ENCODE peak calls at places on chromosomes 16 and 17, in seven cellular contexts. O is astrocyte of the spinal cord; E is stimulated activated CD4-positive, alpha-beta T cell treated with anti-CD3 and anti-CD28 coated beads, Interleukin-2, amount 100 ng/mL, for 48 hours; Q is stimulated activated CD8-positive, alpha-beta memory T cell treated with anti-CD3 and anti-CD28 coated beads, Interleukin-7, amount 100 ng/mL, for 1 hour; N is T-helper 2 cell; F is activated T-cell treated with anti-CD3 and anti-CD28 coated beads, Interleukin-2, amount 50 U/mL, for 24 hours; X is stimulated activated effector memory CD8-positive, alpha-beta T cell treated with anti-CD3 and anti-CD28 coated beads, Interleukin-12 subunit alpha, Interleukin-12 subunit beta, amount 100 ng/mL, for 72 hours. L is an unnamed sample.

GRCh38 chr17:45667591-45668171 is 116.4 kb upstream of the CRHR1 start:
- DNase-seq in Q (no peak), F (no peak), E (no peak), O (no peak), N (no peak), X (no peak), L (no peak)

GRCh38 chr16:50354629-50355456 is 13.9 kb downstream of the BRD7 start:
- DNase-seq in E (no peak), O (no peak), X (no peak), F (no peak), Q (no peak), N (peak), L (peak)

GRCh38 chr17:80922580-80923160 is 69.0 kb upstream of the CHMP6 start:
- DNase-seq in O (no peak), F (no peak), X (no peak), N (no peak), Q (no peak), E (no peak), L (no peak)

GRCh38 chr16:47519037-47519436 is 57.9 kb downstream of the PHKB start:
- DNase-seq in X (no peak), O (no peak), F (no peak), E (no peak), N (no peak), Q (no peak), L (no peak)

GRCh38 chr17:50916708-50917417 is 50.7 kb upstream of the TOB1 start:
- DNase-seq in O (no peak), F (no peak), E (no peak), Q (no peak), X (no peak), N (no peak), L (no peak)

GRCh38 chr17:6546069-6546718 is 10.2 kb downstream of the PITPNM3 start:
- DNase-seq in O (peak), X (no peak), E (no peak), N (no peak), Q (no peak), F (no peak), L (peak)

GRCh38 chr16:12426122-12426521 is 377.6 kb downstream of the CPPED1 start:
- DNase-seq in X (no peak), F (no peak), O (peak), E (no peak), N (no peak), Q (no peak), L (no peak)

GRCh38 chr17:35460354-35460851 is 11.8 kb upstream of the SLFN13 start:
- DNase-seq in F (peak), E (peak), Q (peak), N (peak), X (peak), O (no peak), L (no peak)

GRCh38 chr17:5555254-5555653 is 29.1 kb downstream of the NLRP1 start:
- DNase-seq in Q (no peak), O (peak), F (no peak), X (peak), E (no peak), N (no peak), L (peak)

GRCh38 chr17:43769859-43770258 is 8.9 kb downstream of the DUSP3 start:
- DNase-seq in X (no peak), O (no peak), N (no peak), F (no peak), Q (no peak), E (no peak), L (no peak)

GRCh38 chr16:14640538-14640937 is 7.8 kb downstream of the BFAR start:
- DNase-seq in N (no peak), F (no peak), X (no peak), Q (no peak), O (no peak), E (no peak), L (no peak)

GRCh38 chr16:70481929-70482536 is 27.6 kb downstream of the FCSK start:
- DNase-seq in O (peak), E (no peak), F (no peak), N (no peak), X (no peak), Q (no peak), L (no peak)

GRCh38 chr17:43636446-43636845 is 25.3 kb downstream of the MEOX1 start:
- DNase-seq in E (no peak), O (no peak), Q (no peak), X (no peak), F (no peak), N (no peak), L (no peak)

GRCh38 chr17:5823219-5823618 is 238.9 kb upstream of the NLRP1 start:
- DNase-seq in F (no peak), X (no peak), Q (no peak), E (no peak), N (no peak), O (no peak), L (no peak)

GRCh38 chr16:66175058-66175457 is 191.4 kb upstream of the CDH5 start:
- DNase-seq in O (no peak), N (no peak), F (no peak), X (no peak), E (no peak), Q (no peak), L (no peak)

GRCh38 chr17:27579897-27580321 is 51.1 kb upstream of the LGALS9 start:
- DNase-seq in N (no peak), F (no peak), E (no peak), X (peak), Q (no peak), O (no peak), L (no peak)

GRCh38 chr16:55015181-55015913 is 84.7 kb downstream of the IRX5 start:
- DNase-seq in N (no peak), X (no peak), O (peak), Q (no peak), E (no peak), F (no peak), L (no peak)

GRCh38 chr16:67185003-67185865 is 1.5 kb upstream of the MATCAP1 start:
- DNase-seq in N (peak), E (peak), F (peak), Q (peak), O (peak), X (peak), L (peak)

GRCh38 chr17:38619937-38620550 is 14.3 kb upstream of the SRCIN1 start:
- DNase-seq in X (no peak), N (no peak), E (no peak), O (no peak), Q (no peak), F (peak), L (no peak)

GRCh38 chr17:42354956-42355843 is 33.0 kb downstream of the STAT3 start:
- DNase-seq in F (no peak), Q (no peak), O (peak), X (no peak), N (no peak), E (no peak), L (peak)

GRCh38 chr17:48610282-48611211 is at the start of gene HOXB7:
- DNase-seq in F (peak), N (peak), O (peak), E (peak), Q (peak), X (peak), L (no peak)

GRCh38 chr17:1590031-1590746 is 27.6 kb upstream of the PITPNA start:
- DNase-seq in E (no peak), X (no peak), O (peak), F (no peak), Q (no peak), N (no peak), L (peak)

GRCh38 chr17:30267625-30268024 is 24.1 kb downstream of the BLMH start:
- DNase-seq in N (no peak), X (no peak), O (peak), E (no peak), F (no peak), Q (no peak), L (peak)

GRCh38 chr16:46884513-46885293 is 541 bp downstream of the GPT2 start:
- DNase-seq in Q (no peak), F (peak), X (peak), N (no peak), O (no peak), E (peak), L (peak)

GRCh38 chr16:1333854-1334719 is 642 bp downstream of the BAIAP3 start:
- DNase-seq in E (no peak), X (peak), Q (no peak), O (no peak), F (no peak), N (no peak), L (no peak)

GRCh38 chr16:27253526-27253930 is 15.0 kb downstream of the NSMCE1 start:
- DNase-seq in O (peak), E (no peak), F (no peak), N (no peak), X (no peak), Q (no peak), L (peak)

GRCh38 chr16:3235856-3236669 is 1.1 kb upstream of the ZNF200 start:
- DNase-seq in E (peak), N (peak), Q (no peak), O (no peak), X (no peak), F (peak), L (no peak)